ENCODE peak calls at places on chromosomes 16 and 17, in ten cellular contexts. S, B, D, A, Z, P, K, H, X and N are unnamed samples.

GRCh38 chr16:16982614-16983013 is 488.1 kb downstream of the XYLT1 start:
- DNase-seq in S (no peak), B (no peak), D (no peak), A (no peak), Z (no peak), P (no peak), K (no peak), H (no peak), X (no peak), N (no peak)

GRCh38 chr16:53341787-53342186 is 92.5 kb upstream of the RBL2 start:
- DNase-seq in S (no peak), B (no peak), D (no peak), A (no peak), Z (no peak), P (no peak), K (no peak), H (no peak), X (no peak), N (no peak)

GRCh38 chr17:8369944-8370343 is 6.6 kb downstream of the KRABD2 start:
- DNase-seq in S (no peak), B (no peak), D (no peak), A (no peak), Z (no peak), P (no peak), K (no peak), H (no peak), X (no peak), N (no peak)

GRCh38 chr17:80938556-80938955 is 53.1 kb upstream of the CHMP6 start:
- DNase-seq in S (no peak), B (no peak), D (no peak), A (no peak), Z (no peak), P (no peak), K (peak), H (no peak), X (no peak), N (no peak)

GRCh38 chr16:50636865-50637374 is 44.2 kb downstream of the SNX20 start:
- DNase-seq in S (no peak), B (no peak), D (no peak), A (no peak), Z (no peak), P (no peak), K (no peak), H (no peak), X (no peak), N (no peak)

GRCh38 chr16:11852092-11852809 is 909 bp upstream of the RSL1D1 start:
- DNase-seq in S (no peak), B (no peak), D (peak), A (peak), Z (no peak), P (no peak), K (no peak), H (no peak), X (no peak), N (no peak)

GRCh38 chr16:86421995-86422394 is 88.3 kb upstream of the FOXF1 start:
- DNase-seq in S (no peak), B (no peak), D (no peak), A (no peak), Z (no peak), P (no peak), K (no peak), H (no peak), X (no peak), N (no peak)

GRCh38 chr17:40122466-40122943 is 734 bp downstream of the MSL1 start:
- DNase-seq in S (peak), B (no peak), D (peak), A (peak), Z (no peak), P (no peak), K (no peak), H (peak), X (no peak), N (no peak)

GRCh38 chr16:85507342-85507741 is 105.8 kb upstream of the GSE1 start:
- DNase-seq in S (no peak), B (no peak), D (no peak), A (no peak), Z (no peak), P (no peak), K (no peak), H (no peak), X (no peak), N (no peak)

GRCh38 chr16:22192261-22193133 is 13.6 kb upstream of the EEF2K start:
- DNase-seq in S (peak), B (peak), D (peak), A (no peak), Z (peak), P (no peak), K (peak), H (peak), X (peak), N (peak)

GRCh38 chr16:89042711-89043551 is 50.7 kb upstream of the ACSF3 start:
- DNase-seq in S (no peak), B (no peak), D (no peak), A (no peak), Z (no peak), P (no peak), K (no peak), H (no peak), X (no peak), N (no peak)

GRCh38 chr16:52574105-52574437 is 27.1 kb upstream of the TOX3 start:
- DNase-seq in S (no peak), B (no peak), D (no peak), A (no peak), Z (no peak), P (no peak), K (no peak), H (no peak), X (no peak), N (no peak)

GRCh38 chr16:4790871-4791270 is 2.7 kb upstream of the SEPTIN12 start:
- DNase-seq in S (no peak), B (no peak), D (no peak), A (no peak), Z (no peak), P (no peak), K (no peak), H (no peak), X (no peak), N (no peak)

GRCh38 chr16:62077998-62078397 is 41.8 kb upstream of the CDH8 start:
- DNase-seq in S (no peak), B (no peak), D (no peak), A (peak), Z (no peak), P (no peak), K (no peak), H (no peak), X (no peak), N (no peak)

GRCh38 chr16:55566432-55567175 is at the start of gene CAPNS2:
- DNase-seq in S (no peak), B (no peak), D (no peak), A (no peak), Z (no peak), P (no peak), K (no peak), H (no peak), X (no peak), N (no peak)

GRCh38 chr17:64103751-64104364 is 26.1 kb downstream of the ERN1 start:
- DNase-seq in S (no peak), B (no peak), D (peak), A (no peak), Z (no peak), P (no peak), K (no peak), H (peak), X (no peak), N (no peak)

GRCh38 chr17:65371702-65372101 is 189.7 kb downstream of the AXIN2 start:
- DNase-seq in S (no peak), B (no peak), D (no peak), A (no peak), Z (no peak), P (no peak), K (no peak), H (no peak), X (no peak), N (no peak)

GRCh38 chr16:86768999-86769398 is 190.7 kb downstream of the FOXL1 start:
- DNase-seq in S (no peak), B (no peak), D (peak), A (no peak), Z (no peak), P (peak), K (no peak), H (no peak), X (no peak), N (no peak)

GRCh38 chr16:30741461-30741914 is 6.7 kb upstream of the PHKG2 start:
- DNase-seq in S (peak), B (peak), D (peak), A (peak), Z (no peak), P (peak), K (no peak), H (peak), X (no peak), N (peak)

GRCh38 chr17:12727881-12728280 is 61.4 kb upstream of the ARHGAP44 start:
- DNase-seq in S (no peak), B (no peak), D (peak), A (no peak), Z (no peak), P (no peak), K (no peak), H (peak), X (no peak), N (no peak)

GRCh38 chr17:45927247-45927646 is 32.9 kb downstream of the MAPT start:
- DNase-seq in S (no peak), B (no peak), D (no peak), A (no peak), Z (no peak), P (no peak), K (no peak), H (no peak), X (no peak), N (no peak)

GRCh38 chr17:1201132-1201702 is 21.4 kb upstream of the ABR start:
- DNase-seq in S (no peak), B (no peak), D (no peak), A (peak), Z (no peak), P (no peak), K (no peak), H (no peak), X (no peak), N (no peak)

GRCh38 chr16:69579783-69580182 is 14.0 kb downstream of the NFAT5 start:
- DNase-seq in S (no peak), B (no peak), D (no peak), A (no peak), Z (no peak), P (no peak), K (no peak), H (no peak), X (no peak), N (no peak)

GRCh38 chr16:2009302-2009711 is 314 bp downstream of the ZNF598 start:
- DNase-seq in S (no peak), B (no peak), D (no peak), A (no peak), Z (no peak), P (no peak), K (no peak), H (no peak), X (no peak), N (no peak)

GRCh38 chr17:17363638-17364337 is 60.6 kb downstream of the NT5M start:
- DNase-seq in S (no peak), B (no peak), D (no peak), A (no peak), Z (no peak), P (no peak), K (no peak), H (no peak), X (no peak), N (no peak)

GRCh38 chr17:43316522-43317142 is 82.2 kb upstream of the ARL4D start:
- DNase-seq in S (no peak), B (no peak), D (no peak), A (no peak), Z (no peak), P (no peak), K (peak), H (peak), X (no peak), N (no peak)

GRCh38 chr16:78416400-78416799 is 316.9 kb downstream of the WWOX start:
- DNase-seq in S (no peak), B (no peak), D (no peak), A (no peak), Z (no peak), P (no peak), K (no peak), H (no peak), X (no peak), N (no peak)

GRCh38 chr16:89982318-89982717 is 33.8 kb downstream of the DEF8 start:
- DNase-seq in S (no peak), B (no peak), D (no peak), A (no peak), Z (no peak), P (no peak), K (no peak), H (no peak), X (no peak), N (no peak)

GRCh38 chr17:62998665-62999393 is 32.8 kb downstream of the TANC2 start:
- DNase-seq in S (no peak), B (no peak), D (no peak), A (no peak), Z (no peak), P (no peak), K (no peak), H (no peak), X (no peak), N (no peak)

GRCh38 chr17:81870978-81871386 is at the start of gene ARHGDIA:
- DNase-seq in S (no peak), B (no peak), D (no peak), A (no peak), Z (no peak), P (no peak), K (no peak), H (no peak), X (no peak), N (no peak)

GRCh38 chr17:601462-602303 is 113.0 kb downstream of the VPS53 start:
- DNase-seq in S (peak), B (no peak), D (peak), A (no peak), Z (no peak), P (no peak), K (no peak), H (no peak), X (no peak), N (no peak)

GRCh38 chr17:16419929-16420271 is 4.5 kb downstream of the TRPV2 start:
- DNase-seq in S (peak), B (no peak), D (peak), A (no peak), Z (no peak), P (no peak), K (no peak), H (no peak), X (no peak), N (no peak)

GRCh38 chr17:18237461-18237860 is 12.0 kb downstream of the LLGL1 start:
- DNase-seq in S (no peak), B (no peak), D (no peak), A (no peak), Z (no peak), P (no peak), K (no peak), H (no peak), X (no peak), N (no peak)

GRCh38 chr17:31788956-31789355 is 70.1 kb downstream of the COPRS start:
- DNase-seq in S (no peak), B (peak), D (peak), A (no peak), Z (no peak), P (no peak), K (no peak), H (peak), X (no peak), N (peak)

GRCh38 chr17:77427471-77427991 is 286.8 kb downstream of the SEC14L1 start:
- DNase-seq in S (peak), B (no peak), D (peak), A (no peak), Z (no peak), P (peak), K (no peak), H (peak), X (no peak), N (no peak)

GRCh38 chr16:57689772-57690558 is 4.6 kb upstream of the DRC7 start:
- DNase-seq in S (no peak), B (no peak), D (no peak), A (peak), Z (no peak), P (no peak), K (peak), H (no peak), X (peak), N (no peak)